ENCODE peak calls at places on chromosomes 5 and 9, in nine cellular contexts. X, R, E, O, L, H, A, W and B are unnamed samples.

GRCh38 chr5:53256746-53257145 is 147.2 kb upstream of the MOCS2 start:
- DNase-seq in X (no peak), R (no peak), E (no peak), O (peak), L (peak), H (no peak), A (no peak), W (no peak), B (peak)

GRCh38 chr5:29654990-29655389 is 1538.5 kb upstream of the CDH6 start:
- DNase-seq in X (no peak), R (no peak), E (no peak), O (no peak), L (no peak), H (no peak), A (no peak), W (no peak), B (no peak)

GRCh38 chr9:70581214-70581966 is 166.9 kb upstream of the KLF9 start:
- DNase-seq in X (no peak), R (no peak), E (no peak), O (no peak), L (no peak), H (no peak), A (no peak), W (peak), B (no peak)

GRCh38 chr5:108639356-108639755 is 108.3 kb upstream of the FER start:
- DNase-seq in X (no peak), R (no peak), E (no peak), O (no peak), L (no peak), H (no peak), A (no peak), W (no peak), B (no peak)

GRCh38 chr5:119678351-119679028 is 49.1 kb downstream of the FAM170A start:
- DNase-seq in X (no peak), R (no peak), E (no peak), O (no peak), L (no peak), H (no peak), A (no peak), W (no peak), B (no peak)

GRCh38 chr5:83776437-83777031 is 55.9 kb upstream of the HAPLN1 start:
- DNase-seq in X (no peak), R (no peak), E (no peak), O (no peak), L (no peak), H (no peak), A (no peak), W (no peak), B (no peak)

GRCh38 chr9:122126340-122127333 is 32.9 kb downstream of the NDUFA8 start:
- DNase-seq in X (no peak), R (no peak), E (no peak), O (peak), L (peak), H (no peak), A (no peak), W (no peak), B (no peak)

GRCh38 chr9:74293479-74293878 is 203.7 kb upstream of the RORB start:
- DNase-seq in X (no peak), R (no peak), E (no peak), O (no peak), L (no peak), H (no peak), A (no peak), W (no peak), B (no peak)

GRCh38 chr9:125663127-125663526 is 43.9 kb downstream of the MAPKAP1 start:
- DNase-seq in X (no peak), R (no peak), E (no peak), O (peak), L (peak), H (no peak), A (no peak), W (no peak), B (peak)

GRCh38 chr9:92312887-92313623 is 12.1 kb downstream of the NOL8 start:
- DNase-seq in X (no peak), R (no peak), E (no peak), O (no peak), L (peak), H (no peak), A (no peak), W (no peak), B (peak)

GRCh38 chr9:1096155-1096964 is 46.2 kb downstream of the DMRT2 start:
- DNase-seq in X (no peak), R (no peak), E (no peak), O (no peak), L (peak), H (no peak), A (no peak), W (no peak), B (no peak)

GRCh38 chr5:93150311-93151012 is 430.6 kb downstream of the NR2F1-AS1 start:
- DNase-seq in X (no peak), R (no peak), E (no peak), O (peak), L (no peak), H (no peak), A (no peak), W (no peak), B (no peak)